ENCODE peak calls at places on chromosomes 7 and 10, in eight cellular contexts. X, J, Y, T, W, M, P and L are unnamed samples.
A peak's percentile ranks its signal among the peaks of the same experiment; 100 is the strongest.

GRCh38 chr10:125072824-125073223 is 87.5 kb downstream of the CTBP2 start:
- DNase-seq in T (no peak), J (no peak), X (no peak), W (no peak), P (no peak), Y (no peak), M (no peak), L (no peak)

GRCh38 chr10:22473459-22473858 is 128.2 kb downstream of the SPAG6 start:
- DNase-seq in W (no peak), X (no peak), M (no peak), T (no peak), J (no peak), P (no peak), Y (no peak), L (no peak)

GRCh38 chr7:131096267-131096927 is 231.3 kb upstream of the MKLN1 start:
- DNase-seq in P (no peak), W (no peak), X (no peak), J (no peak), Y (no peak), T (no peak), M (no peak), L (no peak)

GRCh38 chr10:99927719-99928280 is 81.9 kb downstream of the DNMBP start:
- DNase-seq in W (no peak), P (no peak), M (no peak), Y (no peak), J (no peak), X (no peak), T (no peak), L (no peak)

GRCh38 chr7:156128496-156128895 is 316.2 kb upstream of the SHH start:
- DNase-seq in P (no peak), W (no peak), T (no peak), M (no peak), J (no peak), Y (no peak), X (no peak), L (no peak)

GRCh38 chr7:104007614-104008013 is 18.2 kb upstream of the RELN start:
- DNase-seq in P (no peak), T (no peak), X (no peak), J (no peak), Y (no peak), M (no peak), W (no peak), L (peak; percentile 23)

GRCh38 chr10:86159797-86160196 is 206.8 kb downstream of the GRID1 start:
- DNase-seq in P (no peak), X (no peak), M (no peak), Y (no peak), T (no peak), J (no peak), W (no peak), L (no peak)

GRCh38 chr10:787933-788651 is 98.6 kb upstream of the DIP2C start:
- DNase-seq in Y (no peak), X (no peak), J (peak; percentile 56), T (no peak), P (no peak), W (no peak), M (peak; percentile 46), L (peak; percentile 38)

GRCh38 chr10:49744924-49745605 is 17.1 kb downstream of the OGDHL start:
- DNase-seq in P (no peak), Y (no peak), M (no peak), X (no peak), W (no peak), T (no peak), J (no peak), L (no peak)

GRCh38 chr7:129741011-129741410 is 129.5 kb downstream of the NRF1 start:
- DNase-seq in M (no peak), J (no peak), P (no peak), Y (no peak), T (peak; percentile 43), X (no peak), W (no peak), L (no peak)

GRCh38 chr10:71581376-71581775 is 138.2 kb downstream of the C10orf105 start:
- DNase-seq in P (no peak), Y (no peak), J (no peak), X (no peak), M (no peak), W (no peak), T (no peak), L (no peak)

GRCh38 chr10:31262672-31263071 is 56.3 kb upstream of the ZEB1 start:
- DNase-seq in M (no peak), T (no peak), J (peak; percentile 46), Y (no peak), W (peak; percentile 45), P (no peak), X (no peak), L (no peak)

GRCh38 chr7:79291498-79291865 is 162.0 kb downstream of the MAGI2 start:
- DNase-seq in W (no peak), J (no peak), M (no peak), X (no peak), Y (no peak), T (no peak), P (no peak), L (no peak)

GRCh38 chr7:154931906-154932305 is 71.0 kb downstream of the PAXIP1 start:
- DNase-seq in T (no peak), P (no peak), X (no peak), Y (no peak), W (no peak), J (no peak), M (no peak), L (no peak)

GRCh38 chr7:27739301-27739913 is 555 bp upstream of the TAX1BP1 start:
- DNase-seq in X (no peak), W (no peak), P (peak; percentile 50), M (no peak), Y (no peak), J (peak; percentile 30), T (no peak), L (no peak)

GRCh38 chr10:79275105-79275430 is 72.2 kb upstream of the PPIF start:
- DNase-seq in W (no peak), P (no peak), X (no peak), M (no peak), T (no peak), J (no peak), Y (no peak), L (no peak)

GRCh38 chr10:79275431-79275851 is 71.8 kb upstream of the PPIF start:
- DNase-seq in X (no peak), P (no peak), T (peak; percentile 71), Y (no peak), M (no peak), J (peak; percentile 80), W (no peak), L (no peak)

GRCh38 chr10:79280956-79281355 is 66.3 kb upstream of the PPIF start:
- DNase-seq in Y (no peak), T (no peak), W (no peak), J (no peak), P (no peak), X (no peak), M (no peak), L (no peak)

GRCh38 chr10:79274279-79275104 is 72.8 kb upstream of the PPIF start:
- DNase-seq in J (peak; percentile 93), W (no peak), Y (peak; percentile 75), T (peak; percentile 90), M (no peak), X (no peak), P (peak; percentile 84), L (peak; percentile 66)

GRCh38 chr10:79277579-79277978 is 69.7 kb upstream of the PPIF start:
- DNase-seq in P (no peak), M (no peak), J (no peak), Y (no peak), W (no peak), T (no peak), X (no peak), L (no peak)
- H3K36me3 ChIP-seq in P (peaks cover 47% of the 10 kb centered on the region), M (peaks cover 14% of the 10 kb centered on the region), J (peaks cover 46% of the 10 kb centered on the region), Y (no peaks in the 10 kb centered on the region), W (no peaks in the 10 kb centered on the region), T (no peaks in the 10 kb centered on the region), X (peaks cover 9% of the 10 kb centered on the region), L (no peaks in the 10 kb centered on the region)

DNA sequence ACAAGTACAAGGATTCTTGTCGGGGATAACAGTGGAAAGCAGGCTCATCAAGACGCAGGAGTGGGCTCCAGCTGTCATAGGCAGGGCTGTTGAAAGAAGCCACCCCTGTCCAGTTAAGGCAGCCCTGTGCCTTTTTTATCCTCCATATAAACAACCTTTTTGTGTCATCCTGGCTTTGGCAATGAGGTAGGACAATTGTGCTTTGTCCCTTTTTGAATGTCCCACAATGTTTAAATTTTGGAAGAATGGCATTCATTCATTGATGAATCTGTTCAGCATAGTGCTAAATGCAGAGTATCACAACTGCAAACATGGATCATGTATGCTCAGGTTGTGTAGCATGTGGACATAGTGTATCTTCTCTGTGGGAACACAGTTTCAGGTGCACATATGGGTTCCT is 66.7 kb downstream of the UBE3C start:
- DNase-seq in T (no peak), P (no peak), W (no peak), Y (no peak), M (no peak), J (no peak), X (no peak), L (no peak)
- H3K36me3 ChIP-seq in T (peaks cover 6% of the 10 kb centered on the region), P (peaks cover 67% of the 10 kb centered on the region), W (no peaks in the 10 kb centered on the region), Y (no peaks in the 10 kb centered on the region), M (peaks cover 20% of the 10 kb centered on the region), J (peaks cover 90% of the 10 kb centered on the region), X (peaks cover 10% of the 10 kb centered on the region), L (no peaks in the 10 kb centered on the region)

GRCh38 chr7:66720571-66720970 is 20.0 kb upstream of the RABGEF1 start:
- DNase-seq in X (no peak), J (no peak), M (no peak), T (no peak), W (no peak), P (no peak), Y (no peak), L (no peak)

GRCh38 chr7:66727058-66727457 is 13.5 kb upstream of the RABGEF1 start:
- DNase-seq in M (no peak), P (no peak), J (no peak), X (no peak), W (no peak), Y (no peak), T (no peak), L (no peak)

GRCh38 chr7:66729274-66729673 is 11.3 kb upstream of the RABGEF1 start:
- DNase-seq in X (no peak), M (no peak), T (no peak), Y (no peak), W (no peak), P (no peak), J (no peak), L (no peak)

GRCh38 chr7:66728571-66728970 is 12.0 kb upstream of the RABGEF1 start:
- DNase-seq in J (no peak), W (no peak), M (no peak), T (no peak), P (no peak), Y (no peak), X (no peak), L (no peak)

DNA sequence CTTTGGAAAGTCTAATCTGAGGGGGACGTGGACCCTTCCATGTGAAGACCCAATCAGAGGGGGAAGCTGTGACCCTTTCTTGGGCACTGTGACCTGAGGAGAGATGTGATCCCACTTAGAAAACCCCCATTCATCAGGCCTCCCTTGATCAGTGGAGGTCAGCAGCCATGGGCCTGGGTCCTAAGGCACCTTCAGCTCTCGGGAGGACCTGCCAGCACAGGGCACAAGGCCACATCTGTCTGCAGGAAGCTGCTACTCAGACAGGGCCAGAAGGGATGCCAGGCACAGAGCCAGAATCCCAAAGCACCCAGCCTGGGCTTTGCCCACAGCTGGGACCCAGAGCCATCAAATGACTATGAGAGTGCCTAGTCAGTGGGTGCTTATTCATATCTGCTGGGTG is 14.7 kb upstream of the RABGEF1 start:
- DNase-seq in W (no peak), T (no peak), M (no peak), J (no peak), X (no peak), Y (no peak), P (no peak), L (no peak)
- H3K36me3 ChIP-seq in W (no peaks in the 10 kb centered on the region), T (no peaks in the 10 kb centered on the region), M (no peaks in the 10 kb centered on the region), J (peaks cover 5% of the 10 kb centered on the region), X (peaks cover 6% of the 10 kb centered on the region), Y (no peaks in the 10 kb centered on the region), P (no peaks in the 10 kb centered on the region), L (no peaks in the 10 kb centered on the region)

GRCh38 chr10:129932182-129932581 is 31.9 kb downstream of the EBF3 start:
- DNase-seq in X (no peak), J (no peak), M (no peak), W (no peak), T (no peak), P (no peak), Y (no peak), L (no peak)
- H3K36me3 ChIP-seq in X (no peaks in the 10 kb centered on the region), J (no peaks in the 10 kb centered on the region), M (no peaks in the 10 kb centered on the region), W (no peaks in the 10 kb centered on the region), T (no peaks in the 10 kb centered on the region), P (no peaks in the 10 kb centered on the region), Y (no peaks in the 10 kb centered on the region), L (no peaks in the 10 kb centered on the region)